ENCODE peak calls at places on chromosomes 4 and X, in six cellular contexts. One of them, this sample, is unnamed.

GRCh38 chr4:47642985-47643745 is 158.1 kb downstream of the ATP10D start:
- DNase-seq in IMR-90: peak; percentile 55
- DNase-seq in upper lobe of left lung: no peak
- DNase-seq in body of pancreas: no peak
- DNase-seq in suprapubic skin: no peak
- DNase-seq in stomach: no peak
- DNase-seq in this sample: no peak

GRCh38 chr4:168516841-168517240 is 20.0 kb downstream of the PALLD start:
- DNase-seq in stomach: no peak
- DNase-seq in body of pancreas: peak; percentile 31
- DNase-seq in IMR-90: no peak
- DNase-seq in suprapubic skin: no peak
- DNase-seq in upper lobe of left lung: no peak
- DNase-seq in this sample: no peak

GRCh38 chrX:13898084-13898483 is 81.2 kb upstream of the GPM6B start:
- DNase-seq in upper lobe of left lung: no peak
- DNase-seq in IMR-90: peak; percentile 22
- DNase-seq in stomach: no peak
- DNase-seq in body of pancreas: no peak
- DNase-seq in suprapubic skin: no peak
- DNase-seq in this sample: no peak

GRCh38 chr4:153466637-153467153 is 535 bp downstream of the TMEM131L start:
- DNase-seq in upper lobe of left lung: peak; percentile 88
- DNase-seq in suprapubic skin: no peak
- DNase-seq in body of pancreas: peak; percentile 30
- DNase-seq in IMR-90: no peak
- DNase-seq in stomach: no peak
- DNase-seq in this sample: no peak

GRCh38 chr4:8155048-8155447 is 3.6 kb downstream of the ABLIM2 start:
- DNase-seq in suprapubic skin: no peak
- DNase-seq in upper lobe of left lung: no peak
- DNase-seq in IMR-90: peak; percentile 33
- DNase-seq in body of pancreas: no peak
- DNase-seq in stomach: no peak
- DNase-seq in this sample: no peak

GRCh38 chr4:65223601-65224000 is 446.7 kb downstream of the EPHA5 start:
- DNase-seq in IMR-90: no peak
- DNase-seq in suprapubic skin: no peak
- DNase-seq in stomach: no peak
- DNase-seq in upper lobe of left lung: no peak
- DNase-seq in body of pancreas: no peak
- DNase-seq in this sample: no peak

GRCh38 chr4:98659106-98659592 is 738 bp upstream of the TSPAN5 start:
- DNase-seq in suprapubic skin: no peak
- DNase-seq in body of pancreas: no peak
- DNase-seq in upper lobe of left lung: no peak
- DNase-seq in stomach: no peak
- DNase-seq in IMR-90: peak; percentile 57
- DNase-seq in this sample: no peak

GRCh38 chr4:13656569-13656988 is 29.1 kb upstream of the BOD1L1 start:
- DNase-seq in upper lobe of left lung: no peak
- DNase-seq in body of pancreas: peak; percentile 54
- DNase-seq in IMR-90: peak; percentile 74
- DNase-seq in stomach: peak; percentile 59
- DNase-seq in suprapubic skin: no peak
- DNase-seq in this sample: no peak

GRCh38 chr4:8821151-8821950 is 50.3 kb downstream of the HMX1 start:
- DNase-seq in body of pancreas: no peak
- DNase-seq in suprapubic skin: peak; percentile 74
- DNase-seq in upper lobe of left lung: peak; percentile 28
- DNase-seq in stomach: no peak
- DNase-seq in IMR-90: no peak
- DNase-seq in this sample: peak; percentile 72

GRCh38 chr4:119080721-119081541 is 54.7 kb upstream of the MYOZ2 start:
- DNase-seq in IMR-90: no peak
- DNase-seq in suprapubic skin: no peak
- DNase-seq in stomach: no peak
- DNase-seq in upper lobe of left lung: no peak
- DNase-seq in body of pancreas: no peak
- DNase-seq in this sample: no peak

GRCh38 chr4:6097581-6097980 is 79.3 kb upstream of the C4orf50 start:
- DNase-seq in IMR-90: no peak
- DNase-seq in stomach: no peak
- DNase-seq in body of pancreas: no peak
- DNase-seq in upper lobe of left lung: no peak
- DNase-seq in suprapubic skin: peak; percentile 50
- DNase-seq in this sample: no peak

GRCh38 chr4:65069177-65069576 is 601.1 kb downstream of the EPHA5 start:
- DNase-seq in upper lobe of left lung: peak; percentile 17
- DNase-seq in stomach: no peak
- DNase-seq in body of pancreas: no peak
- DNase-seq in suprapubic skin: no peak
- DNase-seq in IMR-90: no peak
- DNase-seq in this sample: no peak

GRCh38 chr4:73660808-73661207 is 40.6 kb upstream of the RASSF6 start:
- DNase-seq in upper lobe of left lung: no peak
- DNase-seq in suprapubic skin: no peak
- DNase-seq in body of pancreas: no peak
- DNase-seq in stomach: no peak
- DNase-seq in IMR-90: no peak
- DNase-seq in this sample: no peak

GRCh38 chr4:30767147-30767546 is 47.0 kb downstream of the PCDH7 start:
- DNase-seq in body of pancreas: no peak
- DNase-seq in suprapubic skin: no peak
- DNase-seq in IMR-90: no peak
- DNase-seq in upper lobe of left lung: no peak
- DNase-seq in stomach: no peak
- DNase-seq in this sample: no peak

GRCh38 chrX:47687249-47687648 is 28.3 kb upstream of the UXT start:
- DNase-seq in stomach: no peak
- DNase-seq in upper lobe of left lung: no peak
- DNase-seq in body of pancreas: no peak
- DNase-seq in IMR-90: no peak
- DNase-seq in suprapubic skin: no peak
- DNase-seq in this sample: no peak

GRCh38 chr4:176810481-176811249 is 17.9 kb upstream of the VEGFC start:
- DNase-seq in body of pancreas: no peak
- DNase-seq in IMR-90: no peak
- DNase-seq in stomach: no peak
- DNase-seq in suprapubic skin: no peak
- DNase-seq in upper lobe of left lung: no peak
- DNase-seq in this sample: no peak

DNA sequence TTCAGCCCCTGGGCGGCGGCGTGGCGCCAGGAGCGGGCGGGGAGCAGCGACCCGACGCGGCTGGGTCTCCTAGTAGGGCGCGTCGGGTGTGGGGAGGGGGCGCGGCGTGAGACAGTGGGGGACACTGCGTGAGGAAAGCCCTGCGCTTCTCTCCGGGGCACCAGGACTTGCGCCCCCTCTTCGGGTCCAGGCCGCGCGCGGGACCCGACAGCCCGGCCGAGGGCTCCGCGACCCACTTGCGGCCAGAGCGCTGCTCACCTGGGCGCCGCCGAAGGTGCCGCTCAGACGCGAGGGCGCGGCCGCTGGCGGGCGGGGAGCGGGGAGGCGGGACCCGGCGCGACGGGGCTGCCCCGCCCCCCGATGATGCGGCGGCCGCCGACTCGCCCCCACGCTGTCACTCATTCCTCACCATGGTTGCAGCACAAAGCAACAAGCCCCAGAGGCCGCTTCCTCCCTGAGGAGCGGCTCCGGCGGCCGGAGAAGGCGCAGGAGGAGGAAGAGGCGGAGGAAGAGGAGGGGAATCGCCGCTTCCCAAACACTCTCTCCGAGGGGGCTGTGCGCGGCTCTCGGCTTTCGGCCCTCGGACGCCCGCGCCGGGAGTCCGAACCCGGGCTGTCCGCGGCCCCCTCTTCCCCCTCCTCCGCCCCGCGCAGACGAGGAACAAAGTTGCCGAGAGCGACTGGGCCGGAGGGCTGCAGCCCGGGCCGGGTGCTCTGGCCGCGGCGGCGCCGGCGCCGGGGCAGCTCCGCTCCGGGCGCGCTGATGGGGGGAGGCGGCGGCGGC is at the start of gene RAPGEF2:
- DNase-seq in stomach: peak; percentile 93
- DNase-seq in upper lobe of left lung: peak; percentile 97
- DNase-seq in body of pancreas: peak; percentile 93
- DNase-seq in IMR-90: peak; percentile 91
- DNase-seq in suprapubic skin: peak; percentile 94
- DNase-seq in this sample: peak; percentile 96
- TF ChIP-seq POLR2A in stomach: peak; percentile 84
- TF ChIP-seq POLR2A in upper lobe of left lung: peak; percentile 93
- TF ChIP-seq POLR2A in body of pancreas: peak; percentile 92
- TF ChIP-seq POLR2A in IMR-90: peak; percentile 93
- TF ChIP-seq POLR2A in suprapubic skin: peak; percentile 58
- TF ChIP-seq POLR2A in this sample: peak; percentile 63

GRCh38 chr4:174522183-174523002 is at the start of gene HPGD:
- DNase-seq in suprapubic skin: peak; percentile 82
- DNase-seq in stomach: peak; percentile 75
- DNase-seq in body of pancreas: peak; percentile 29
- DNase-seq in upper lobe of left lung: peak; percentile 94
- DNase-seq in IMR-90: no peak
- DNase-seq in this sample: peak; percentile 93
- TF ChIP-seq POLR2A in suprapubic skin: peak; percentile 46
- TF ChIP-seq POLR2A in stomach: no peak
- TF ChIP-seq POLR2A in body of pancreas: peak; percentile 21
- TF ChIP-seq POLR2A in upper lobe of left lung: peak; percentile 74
- TF ChIP-seq POLR2A in IMR-90: no peak
- TF ChIP-seq POLR2A in this sample: no peak

GRCh38 chr4:1978741-1979476 is 29.9 kb downstream of the NELFA start:
- DNase-seq in suprapubic skin: peak; percentile 77
- DNase-seq in upper lobe of left lung: peak; percentile 76
- DNase-seq in IMR-90: no peak
- DNase-seq in stomach: no peak
- DNase-seq in body of pancreas: no peak
- DNase-seq in this sample: no peak
- TF ChIP-seq POLR2A in suprapubic skin: no peak
- TF ChIP-seq POLR2A in upper lobe of left lung: no peak
- TF ChIP-seq POLR2A in IMR-90: no peak
- TF ChIP-seq POLR2A in stomach: no peak
- TF ChIP-seq POLR2A in body of pancreas: no peak
- TF ChIP-seq POLR2A in this sample: no peak

GRCh38 chrX:40122487-40122886 is 24.7 kb upstream of the BCOR start:
- DNase-seq in upper lobe of left lung: no peak
- DNase-seq in suprapubic skin: no peak
- DNase-seq in stomach: no peak
- DNase-seq in body of pancreas: no peak
- DNase-seq in IMR-90: no peak
- DNase-seq in this sample: no peak

GRCh38 chrX:40121618-40122017 is 23.9 kb upstream of the BCOR start:
- DNase-seq in body of pancreas: no peak
- DNase-seq in stomach: no peak
- DNase-seq in upper lobe of left lung: no peak
- DNase-seq in IMR-90: no peak
- DNase-seq in suprapubic skin: no peak
- DNase-seq in this sample: no peak

GRCh38 chrX:40120838-40121580 is 23.3 kb upstream of the BCOR start:
- DNase-seq in upper lobe of left lung: no peak
- DNase-seq in suprapubic skin: no peak
- DNase-seq in stomach: no peak
- DNase-seq in body of pancreas: no peak
- DNase-seq in IMR-90: no peak
- DNase-seq in this sample: no peak

GRCh38 chrX:40116925-40117324 is 19.2 kb upstream of the BCOR start:
- DNase-seq in upper lobe of left lung: no peak
- DNase-seq in body of pancreas: no peak
- DNase-seq in suprapubic skin: no peak
- DNase-seq in IMR-90: no peak
- DNase-seq in stomach: no peak
- DNase-seq in this sample: no peak

DNA sequence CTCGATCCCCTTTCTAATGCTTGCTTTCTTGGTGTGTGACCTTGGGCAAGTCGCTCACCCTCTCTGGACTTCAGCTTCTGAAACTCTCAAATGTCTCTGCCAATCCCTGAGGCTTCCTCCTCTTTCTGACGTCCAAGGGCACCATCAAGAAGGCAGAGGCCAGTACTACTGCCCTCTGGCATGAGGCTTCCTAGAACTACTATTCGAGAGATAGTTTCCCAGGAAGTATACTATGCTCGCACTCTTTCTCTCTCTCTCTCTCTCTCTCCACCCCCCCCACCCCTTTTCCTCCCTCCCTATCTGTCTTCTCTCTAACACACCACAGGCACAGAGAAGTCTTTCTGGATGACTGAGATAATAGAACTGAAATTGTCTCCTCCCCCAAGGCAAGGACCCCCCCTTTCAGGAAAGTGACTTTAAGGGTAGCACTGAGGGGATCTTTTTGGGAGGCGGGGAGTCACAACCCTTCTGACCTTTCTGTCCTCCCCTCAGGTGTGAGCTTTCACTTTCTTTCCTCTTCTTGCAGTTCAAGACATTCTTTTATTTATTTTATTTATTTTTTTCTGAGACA is 20.0 kb upstream of the BCOR start:
- DNase-seq in suprapubic skin: no peak
- DNase-seq in body of pancreas: no peak
- DNase-seq in stomach: no peak
- DNase-seq in IMR-90: no peak
- DNase-seq in upper lobe of left lung: no peak
- DNase-seq in this sample: no peak
- TF ChIP-seq POLR2A in suprapubic skin: no peak
- TF ChIP-seq POLR2A in body of pancreas: no peak
- TF ChIP-seq POLR2A in stomach: no peak
- TF ChIP-seq POLR2A in IMR-90: no peak
- TF ChIP-seq POLR2A in upper lobe of left lung: no peak
- TF ChIP-seq POLR2A in this sample: no peak

GRCh38 chr4:3184725-3185124 is 64.2 kb upstream of the MSANTD1 start:
- DNase-seq in body of pancreas: no peak
- DNase-seq in suprapubic skin: no peak
- DNase-seq in IMR-90: no peak
- DNase-seq in upper lobe of left lung: no peak
- DNase-seq in stomach: no peak
- DNase-seq in this sample: no peak
- TF ChIP-seq POLR2A in body of pancreas: no peak
- TF ChIP-seq POLR2A in suprapubic skin: no peak
- TF ChIP-seq POLR2A in IMR-90: no peak
- TF ChIP-seq POLR2A in upper lobe of left lung: no peak
- TF ChIP-seq POLR2A in stomach: no peak
- TF ChIP-seq POLR2A in this sample: no peak

DNA sequence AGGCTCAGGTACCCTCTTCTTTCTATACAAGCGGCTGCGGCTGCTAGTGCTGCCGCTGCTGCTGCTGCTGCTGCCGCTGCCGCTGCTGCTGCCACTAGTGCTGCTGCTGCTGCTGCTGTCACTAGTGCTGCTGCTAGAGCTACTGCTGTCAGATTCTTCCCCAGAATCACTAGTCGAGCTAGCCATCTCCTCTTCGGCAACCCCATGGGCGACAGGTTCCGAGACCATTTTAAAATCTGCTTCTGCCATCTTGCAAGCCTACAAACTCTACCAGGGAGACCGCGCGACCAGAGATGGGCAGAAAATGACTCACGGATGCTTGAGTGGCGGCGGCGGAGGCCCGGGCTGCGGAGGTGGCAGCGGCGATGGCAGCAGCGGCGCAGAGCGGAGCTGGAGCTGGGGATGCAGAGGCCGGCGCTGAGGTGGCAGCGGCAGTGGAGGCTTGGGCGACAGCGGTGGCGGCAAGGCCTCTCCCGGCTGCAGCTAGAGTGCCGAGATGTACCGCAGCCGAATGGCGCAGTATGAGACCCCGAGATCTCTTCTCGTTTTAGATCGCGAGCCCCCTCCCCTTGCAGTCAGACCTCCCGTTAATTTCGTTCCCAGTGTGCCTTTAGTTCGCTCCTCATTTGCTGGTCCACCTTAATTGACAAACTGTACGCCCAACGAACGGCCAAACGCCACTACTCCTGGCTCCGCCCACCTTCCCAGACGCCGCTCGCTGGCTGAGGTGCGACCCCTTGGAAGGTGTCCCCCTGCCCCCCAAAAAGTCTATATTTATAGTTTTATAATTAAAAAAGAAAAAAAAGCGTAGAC is at the start of gene NAP1L3:
- DNase-seq in suprapubic skin: peak; percentile 76
- DNase-seq in IMR-90: peak; percentile 44
- DNase-seq in body of pancreas: peak; percentile 47
- DNase-seq in upper lobe of left lung: peak; percentile 86
- DNase-seq in stomach: peak; percentile 44
- DNase-seq in this sample: no peak
- TF ChIP-seq POLR2A in suprapubic skin: no peak
- TF ChIP-seq POLR2A in IMR-90: no peak
- TF ChIP-seq POLR2A in body of pancreas: peak; percentile 14
- TF ChIP-seq POLR2A in upper lobe of left lung: no peak
- TF ChIP-seq POLR2A in stomach: no peak
- TF ChIP-seq POLR2A in this sample: no peak